ENCODE peak calls at places on chromosomes 4 and X, in six cellular contexts. One of them, this sample, is unnamed. For H3K4me1, the result is how much of the 10 kb centered on the place peaks cover.

GRCh38 chr4:13322681-13323101 is 161.4 kb downstream of the RAB28 start:
- DNase-seq in uterus: no peak
- DNase-seq in MM.1S: no peak
- DNase-seq in GM23248: peak
- DNase-seq in pancreas: no peak
- DNase-seq in left ventricle myocardium inferior: no peak
- DNase-seq in this sample: no peak

GRCh38 chr4:77800077-77800476 is 19.1 kb downstream of the CNOT6L start:
- DNase-seq in uterus: no peak
- DNase-seq in MM.1S: no peak
- DNase-seq in GM23248: no peak
- DNase-seq in pancreas: no peak
- DNase-seq in left ventricle myocardium inferior: no peak
- DNase-seq in this sample: no peak

GRCh38 chr4:7165874-7166201 is 26.5 kb upstream of the SORCS2 start:
- DNase-seq in uterus: peak
- DNase-seq in MM.1S: no peak
- DNase-seq in GM23248: no peak
- DNase-seq in pancreas: no peak
- DNase-seq in left ventricle myocardium inferior: no peak
- DNase-seq in this sample: no peak

GRCh38 chr4:32031026-32031425 is 1310.9 kb downstream of the PCDH7 start:
- DNase-seq in uterus: no peak
- DNase-seq in MM.1S: no peak
- DNase-seq in GM23248: no peak
- DNase-seq in pancreas: no peak
- DNase-seq in left ventricle myocardium inferior: no peak
- DNase-seq in this sample: no peak

GRCh38 chrX:44903107-44903506 is 30.1 kb downstream of the KDM6A start:
- DNase-seq in uterus: no peak
- DNase-seq in MM.1S: no peak
- DNase-seq in GM23248: peak
- DNase-seq in pancreas: no peak
- DNase-seq in left ventricle myocardium inferior: no peak
- DNase-seq in this sample: no peak

GRCh38 chr4:139005774-139006173 is 9.8 kb upstream of the NOCT start:
- DNase-seq in uterus: no peak
- DNase-seq in MM.1S: no peak
- DNase-seq in GM23248: no peak
- DNase-seq in pancreas: no peak
- DNase-seq in left ventricle myocardium inferior: no peak
- DNase-seq in this sample: no peak

GRCh38 chrX:15816886-15817285 is 26.6 kb downstream of the ZRSR2 start:
- DNase-seq in uterus: no peak
- DNase-seq in MM.1S: peak
- DNase-seq in GM23248: no peak
- DNase-seq in pancreas: no peak
- DNase-seq in left ventricle myocardium inferior: no peak
- DNase-seq in this sample: no peak

GRCh38 chr4:4377683-4378082 is 9.2 kb upstream of the NSG1 start:
- DNase-seq in uterus: no peak
- DNase-seq in MM.1S: no peak
- DNase-seq in GM23248: no peak
- DNase-seq in pancreas: no peak
- DNase-seq in left ventricle myocardium inferior: peak
- DNase-seq in this sample: no peak

GRCh38 chrX:38220024-38220935 is at the start of gene SRPX:
- DNase-seq in uterus: peak
- DNase-seq in MM.1S: peak
- DNase-seq in GM23248: peak
- DNase-seq in pancreas: peak
- DNase-seq in left ventricle myocardium inferior: peak
- DNase-seq in this sample: peak

GRCh38 chr4:6332042-6332668 is 62.5 kb downstream of the WFS1 start:
- DNase-seq in uterus: no peak
- DNase-seq in MM.1S: peak
- DNase-seq in GM23248: peak
- DNase-seq in pancreas: no peak
- DNase-seq in left ventricle myocardium inferior: no peak
- DNase-seq in this sample: no peak

GRCh38 chr4:101660607-101661006 is 129.9 kb upstream of the BANK1 start:
- DNase-seq in uterus: no peak
- DNase-seq in MM.1S: no peak
- DNase-seq in GM23248: peak
- DNase-seq in pancreas: no peak
- DNase-seq in left ventricle myocardium inferior: no peak
- DNase-seq in this sample: no peak

DNA sequence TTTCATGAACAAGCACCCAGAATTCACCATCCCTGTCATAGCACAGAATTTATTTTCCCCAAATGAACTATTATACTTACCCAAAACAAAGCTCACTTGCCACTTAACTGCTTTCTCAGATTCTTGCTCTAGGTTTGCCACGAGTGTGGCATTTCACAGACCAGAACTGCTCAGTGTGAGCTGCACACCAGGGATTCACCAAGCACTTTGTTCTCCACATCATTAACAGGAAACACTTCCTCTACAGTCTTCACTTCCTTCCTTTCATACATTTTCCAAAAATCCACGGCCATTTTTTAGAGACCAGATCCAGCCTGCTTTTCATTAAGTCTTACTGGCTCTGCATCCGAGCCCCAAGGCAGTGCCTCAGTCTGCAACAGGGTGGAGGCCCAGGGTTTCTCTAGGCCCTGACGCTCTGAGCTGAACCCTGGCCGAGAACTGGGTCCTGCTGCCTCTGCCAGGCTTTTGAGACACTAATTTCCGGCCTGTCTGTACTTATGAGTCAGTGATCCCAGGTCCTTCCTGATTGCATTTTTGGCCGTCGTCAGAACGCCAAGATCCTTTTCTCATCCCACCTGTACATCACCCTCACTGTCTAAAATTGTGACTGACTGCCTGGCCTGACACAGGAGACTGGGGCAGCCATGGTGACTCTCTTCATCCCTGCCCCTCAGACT is 67.6 kb upstream of the MTNR1A start:
- DNase-seq in uterus: no peak
- DNase-seq in MM.1S: no peak
- DNase-seq in GM23248: peak
- DNase-seq in pancreas: no peak
- DNase-seq in left ventricle myocardium inferior: no peak
- DNase-seq in this sample: no peak
- H3K4me1 ChIP-seq in uterus: under half
- H3K4me1 ChIP-seq in MM.1S: under half
- H3K4me1 ChIP-seq in GM23248: half or more
- H3K4me1 ChIP-seq in pancreas: under half
- H3K4me1 ChIP-seq in left ventricle myocardium inferior: under half
- H3K4me1 ChIP-seq in this sample: under half

GRCh38 chrX:54529166-54529558 is 857 bp upstream of the GNL3L start:
- DNase-seq in uterus: no peak
- DNase-seq in MM.1S: no peak
- DNase-seq in GM23248: no peak
- DNase-seq in pancreas: no peak
- DNase-seq in left ventricle myocardium inferior: no peak
- DNase-seq in this sample: no peak
- H3K27ac ChIP-seq in uterus: peak
- H3K27ac ChIP-seq in MM.1S: no peak
- H3K27ac ChIP-seq in GM23248: peak
- H3K27ac ChIP-seq in pancreas: peak
- H3K27ac ChIP-seq in left ventricle myocardium inferior: peak
- H3K27ac ChIP-seq in this sample: peak

GRCh38 chrX:130167040-130167439 is 1.4 kb upstream of the AIFM1 start:
- DNase-seq in uterus: no peak
- DNase-seq in MM.1S: no peak
- DNase-seq in GM23248: no peak
- DNase-seq in pancreas: no peak
- DNase-seq in left ventricle myocardium inferior: no peak
- DNase-seq in this sample: no peak
- H3K4me3 ChIP-seq in uterus: no peak
- H3K4me3 ChIP-seq in MM.1S: peak
- H3K4me3 ChIP-seq in GM23248: peak
- H3K4me3 ChIP-seq in pancreas: peak
- H3K4me3 ChIP-seq in left ventricle myocardium inferior: peak
- H3K4me3 ChIP-seq in this sample: no peak

DNA sequence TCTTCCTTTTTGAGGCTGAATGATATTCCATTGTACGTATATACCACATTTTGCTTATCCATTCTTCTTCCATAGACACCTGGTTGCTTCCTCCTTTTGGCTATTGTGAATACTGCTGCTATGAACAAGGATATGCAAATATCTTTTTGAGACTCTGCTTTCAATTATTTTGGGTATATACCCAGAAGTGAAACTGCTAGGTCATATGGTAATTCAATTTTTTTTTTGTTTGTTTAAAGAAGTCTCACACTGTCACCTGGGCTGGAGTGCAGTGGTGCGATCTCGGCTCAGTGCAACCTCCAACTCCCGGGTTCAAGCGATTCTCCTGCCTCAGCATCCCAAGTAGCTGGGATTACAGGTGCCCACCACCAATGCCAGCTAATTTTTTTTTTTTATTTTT is 75.3 kb downstream of the METTL14 start:
- DNase-seq in uterus: no peak
- DNase-seq in MM.1S: peak
- DNase-seq in GM23248: no peak
- DNase-seq in pancreas: no peak
- DNase-seq in left ventricle myocardium inferior: no peak
- DNase-seq in this sample: no peak
- H3K4me1 ChIP-seq in uterus: under half
- H3K4me1 ChIP-seq in MM.1S: under half
- H3K4me1 ChIP-seq in GM23248: half or more
- H3K4me1 ChIP-seq in pancreas: under half
- H3K4me1 ChIP-seq in left ventricle myocardium inferior: half or more
- H3K4me1 ChIP-seq in this sample: under half

DNA sequence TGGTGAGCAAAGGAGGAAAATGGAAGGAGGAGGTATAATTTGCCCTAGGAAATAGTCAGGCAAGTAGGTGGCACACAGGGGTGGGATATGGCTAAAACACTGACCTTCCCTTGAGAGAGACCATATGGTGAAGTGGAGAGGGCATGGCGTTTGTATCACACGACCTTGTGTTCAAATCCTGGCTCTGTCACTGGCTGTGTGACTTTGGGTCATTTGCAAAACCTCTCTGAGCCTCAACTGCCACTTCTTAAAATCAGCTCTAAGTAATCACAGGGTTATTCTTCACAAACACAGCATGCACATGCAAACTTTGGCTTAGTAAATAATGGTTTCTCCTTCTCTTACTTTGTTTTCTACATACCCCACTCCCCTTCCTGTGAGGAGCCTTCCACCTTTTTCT is 8.7 kb downstream of the PDGFRA start:
- DNase-seq in uterus: no peak
- DNase-seq in MM.1S: no peak
- DNase-seq in GM23248: no peak
- DNase-seq in pancreas: no peak
- DNase-seq in left ventricle myocardium inferior: no peak
- DNase-seq in this sample: no peak
- H3K27ac ChIP-seq in uterus: no peak
- H3K27ac ChIP-seq in MM.1S: no peak
- H3K27ac ChIP-seq in GM23248: peak
- H3K27ac ChIP-seq in pancreas: no peak
- H3K27ac ChIP-seq in left ventricle myocardium inferior: no peak
- H3K27ac ChIP-seq in this sample: no peak

This sample was measured in lower lobe of right lung.